ENCODE peak calls at places on chromosome 18, in eight cellular contexts. One of them, this sample, is unnamed.

GRCh38 chr18:7940379-7940778 is 373.3 kb downstream of the PTPRM start:
- DNase-seq in transverse colon: no peak
- DNase-seq in adrenal gland: no peak
- DNase-seq in gastrocnemius medialis: no peak
- DNase-seq in prostate gland: no peak
- DNase-seq in testis: no peak
- DNase-seq in body of pancreas: no peak
- DNase-seq in heart left ventricle: no peak
- DNase-seq in this sample: no peak

GRCh38 chr18:21457179-21457535 is 143.3 kb downstream of the ESCO1 start:
- DNase-seq in adrenal gland: no peak
- DNase-seq in body of pancreas: no peak
- DNase-seq in heart left ventricle: no peak
- DNase-seq in transverse colon: no peak
- DNase-seq in gastrocnemius medialis: no peak
- DNase-seq in testis: no peak
- DNase-seq in prostate gland: no peak
- DNase-seq in this sample: no peak

GRCh38 chr18:21341141-21341540 is 99.1 kb downstream of the GREB1L start:
- DNase-seq in prostate gland: no peak
- DNase-seq in transverse colon: no peak
- DNase-seq in heart left ventricle: no peak
- DNase-seq in adrenal gland: no peak
- DNase-seq in gastrocnemius medialis: no peak
- DNase-seq in body of pancreas: no peak
- DNase-seq in testis: no peak
- DNase-seq in this sample: no peak

GRCh38 chr18:34848156-34848555 is 138.1 kb downstream of the DTNA start:
- DNase-seq in body of pancreas: no peak
- DNase-seq in adrenal gland: no peak
- DNase-seq in gastrocnemius medialis: no peak
- DNase-seq in transverse colon: no peak
- DNase-seq in testis: no peak
- DNase-seq in prostate gland: no peak
- DNase-seq in heart left ventricle: no peak
- DNase-seq in this sample: no peak

GRCh38 chr18:8525692-8526091 is 83.5 kb upstream of the RAB12 start:
- DNase-seq in body of pancreas: no peak
- DNase-seq in heart left ventricle: no peak
- DNase-seq in adrenal gland: no peak
- DNase-seq in transverse colon: no peak
- DNase-seq in testis: no peak
- DNase-seq in prostate gland: no peak
- DNase-seq in gastrocnemius medialis: no peak
- DNase-seq in this sample: no peak

GRCh38 chr18:41461058-41461560 is 493.9 kb upstream of the PIK3C3 start:
- DNase-seq in prostate gland: no peak
- DNase-seq in testis: no peak
- DNase-seq in gastrocnemius medialis: no peak
- DNase-seq in adrenal gland: no peak
- DNase-seq in transverse colon: no peak
- DNase-seq in body of pancreas: no peak
- DNase-seq in heart left ventricle: no peak
- DNase-seq in this sample: no peak

GRCh38 chr18:70332694-70333093 is 43.8 kb downstream of the SOCS6 start:
- DNase-seq in transverse colon: no peak
- DNase-seq in adrenal gland: no peak
- DNase-seq in prostate gland: no peak
- DNase-seq in gastrocnemius medialis: no peak
- DNase-seq in body of pancreas: no peak
- DNase-seq in heart left ventricle: no peak
- DNase-seq in testis: no peak
- DNase-seq in this sample: no peak

GRCh38 chr18:49588971-49589370 is 27.1 kb downstream of the LIPG start:
- DNase-seq in transverse colon: no peak
- DNase-seq in prostate gland: no peak
- DNase-seq in testis: no peak
- DNase-seq in adrenal gland: no peak
- DNase-seq in gastrocnemius medialis: no peak
- DNase-seq in heart left ventricle: no peak
- DNase-seq in body of pancreas: no peak
- DNase-seq in this sample: no peak

GRCh38 chr18:34773961-34774754 is 64.1 kb downstream of the DTNA start:
- DNase-seq in gastrocnemius medialis: no peak
- DNase-seq in adrenal gland: peak; percentile 59
- DNase-seq in prostate gland: no peak
- DNase-seq in transverse colon: peak; percentile 27
- DNase-seq in body of pancreas: peak; percentile 48
- DNase-seq in testis: no peak
- DNase-seq in heart left ventricle: peak; percentile 75
- DNase-seq in this sample: no peak

DNA sequence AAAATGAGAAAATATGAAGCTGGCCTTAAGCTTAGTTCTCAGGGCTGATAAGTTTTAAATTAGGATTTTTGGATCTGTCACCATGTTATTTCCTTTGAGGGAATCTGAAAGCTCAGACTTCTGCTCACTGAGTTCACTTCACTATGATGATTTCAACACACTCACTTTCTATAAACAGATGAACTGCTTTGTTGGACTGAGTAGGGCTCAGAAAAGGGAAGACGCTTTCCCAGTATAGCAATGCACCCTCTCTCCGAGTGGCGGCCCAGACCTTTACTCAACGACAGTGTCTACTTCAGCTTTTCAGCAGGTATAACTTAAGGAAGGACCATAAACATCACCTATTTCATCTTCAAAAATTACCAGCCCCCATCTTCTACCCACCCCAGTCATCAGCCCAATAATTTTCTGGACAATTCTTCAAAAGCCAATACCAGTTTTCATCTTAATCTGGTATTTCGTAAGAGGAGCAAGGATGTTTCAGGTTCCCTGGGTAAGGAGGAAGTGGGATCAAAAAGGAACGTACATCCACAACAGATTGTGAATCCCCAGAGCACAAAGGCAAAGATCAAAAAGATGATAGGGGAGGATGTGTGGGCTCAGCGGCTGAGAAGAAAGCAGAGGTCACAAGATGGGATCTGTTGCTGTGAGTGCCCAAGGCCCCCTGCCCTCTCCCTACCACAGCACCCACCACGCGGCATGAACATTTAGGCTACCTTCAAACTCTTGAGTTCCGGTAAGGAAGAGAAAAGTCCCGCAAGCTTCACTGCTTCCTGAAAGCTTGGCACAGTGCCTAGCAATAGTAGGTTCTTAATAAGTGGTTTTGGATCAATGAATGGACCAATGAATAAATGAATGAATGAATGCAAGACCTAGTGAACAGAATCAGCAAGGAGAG is 41.9 kb downstream of the LPIN2 start:
- DNase-seq in transverse colon: no peak
- DNase-seq in body of pancreas: no peak
- DNase-seq in gastrocnemius medialis: no peak
- DNase-seq in testis: no peak
- DNase-seq in prostate gland: no peak
- DNase-seq in heart left ventricle: no peak
- DNase-seq in adrenal gland: no peak
- DNase-seq in this sample: no peak
- TF ChIP-seq POLR2A in transverse colon: no peak
- TF ChIP-seq POLR2A in body of pancreas: no peak
- TF ChIP-seq POLR2A in gastrocnemius medialis: no peak
- TF ChIP-seq POLR2A in testis: no peak
- TF ChIP-seq POLR2A in prostate gland: no peak
- TF ChIP-seq POLR2A in heart left ventricle: no peak
- TF ChIP-seq POLR2A in adrenal gland: no peak
- TF ChIP-seq POLR2A in this sample: no peak

GRCh38 chr18:23136326-23137092 is 1.2 kb downstream of the CABLES1 start:
- DNase-seq in testis: peak; percentile 51
- DNase-seq in body of pancreas: peak; percentile 13
- DNase-seq in prostate gland: peak; percentile 9
- DNase-seq in adrenal gland: no peak
- DNase-seq in heart left ventricle: peak; percentile 34
- DNase-seq in transverse colon: no peak
- DNase-seq in gastrocnemius medialis: no peak
- DNase-seq in this sample: peak; percentile 42

GRCh38 chr18:23135679-23136325 is 517 bp downstream of the CABLES1 start:
- DNase-seq in adrenal gland: peak; percentile 32
- DNase-seq in transverse colon: peak; percentile 40
- DNase-seq in prostate gland: no peak
- DNase-seq in body of pancreas: peak; percentile 18
- DNase-seq in gastrocnemius medialis: no peak
- DNase-seq in testis: no peak
- DNase-seq in heart left ventricle: no peak
- DNase-seq in this sample: peak; percentile 41

GRCh38 chr18:23133860-23134779 is 1.2 kb upstream of the CABLES1 start:
- DNase-seq in adrenal gland: no peak
- DNase-seq in heart left ventricle: no peak
- DNase-seq in prostate gland: peak; percentile 38
- DNase-seq in testis: no peak
- DNase-seq in gastrocnemius medialis: no peak
- DNase-seq in body of pancreas: peak; percentile 73
- DNase-seq in transverse colon: peak; percentile 69
- DNase-seq in this sample: peak; percentile 38

GRCh38 chr18:23137093-23137640 is 1.9 kb downstream of the CABLES1 start:
- DNase-seq in testis: no peak
- DNase-seq in prostate gland: no peak
- DNase-seq in adrenal gland: no peak
- DNase-seq in transverse colon: no peak
- DNase-seq in gastrocnemius medialis: no peak
- DNase-seq in heart left ventricle: no peak
- DNase-seq in body of pancreas: no peak
- DNase-seq in this sample: peak; percentile 50

GRCh38 chr18:23134780-23135678 is at the start of gene CABLES1:
- DNase-seq in adrenal gland: peak; percentile 63
- DNase-seq in prostate gland: peak; percentile 43
- DNase-seq in heart left ventricle: peak; percentile 40
- DNase-seq in testis: peak; percentile 74
- DNase-seq in transverse colon: peak; percentile 56
- DNase-seq in gastrocnemius medialis: peak; percentile 41
- DNase-seq in body of pancreas: peak; percentile 70
- DNase-seq in this sample: peak; percentile 57
- TF ChIP-seq POLR2A in adrenal gland: peak; percentile 35
- TF ChIP-seq POLR2A in prostate gland: peak; percentile 27
- TF ChIP-seq POLR2A in heart left ventricle: peak; percentile 19
- TF ChIP-seq POLR2A in testis: no peak
- TF ChIP-seq POLR2A in transverse colon: peak; percentile 28
- TF ChIP-seq POLR2A in gastrocnemius medialis: peak; percentile 82
- TF ChIP-seq POLR2A in body of pancreas: peak; percentile 62
- TF ChIP-seq POLR2A in this sample: peak; percentile 42

GRCh38 chr18:9715974-9716373 is 7.9 kb downstream of the RAB31 start:
- DNase-seq in prostate gland: no peak
- DNase-seq in testis: no peak
- DNase-seq in body of pancreas: no peak
- DNase-seq in gastrocnemius medialis: no peak
- DNase-seq in transverse colon: no peak
- DNase-seq in adrenal gland: no peak
- DNase-seq in heart left ventricle: no peak
- DNase-seq in this sample: no peak

GRCh38 chr18:9714832-9715343 is 6.8 kb downstream of the RAB31 start:
- DNase-seq in transverse colon: no peak
- DNase-seq in body of pancreas: no peak
- DNase-seq in prostate gland: no peak
- DNase-seq in gastrocnemius medialis: no peak
- DNase-seq in heart left ventricle: no peak
- DNase-seq in testis: no peak
- DNase-seq in adrenal gland: no peak
- DNase-seq in this sample: no peak

GRCh38 chr18:9716375-9716774 is 8.3 kb downstream of the RAB31 start:
- DNase-seq in prostate gland: no peak
- DNase-seq in testis: no peak
- DNase-seq in body of pancreas: no peak
- DNase-seq in transverse colon: no peak
- DNase-seq in heart left ventricle: no peak
- DNase-seq in gastrocnemius medialis: no peak
- DNase-seq in adrenal gland: no peak
- DNase-seq in this sample: no peak

GRCh38 chr18:9719421-9719981 is 11.4 kb downstream of the RAB31 start:
- DNase-seq in adrenal gland: peak; percentile 74
- DNase-seq in prostate gland: peak; percentile 41
- DNase-seq in heart left ventricle: no peak
- DNase-seq in testis: no peak
- DNase-seq in gastrocnemius medialis: no peak
- DNase-seq in body of pancreas: no peak
- DNase-seq in transverse colon: no peak
- DNase-seq in this sample: no peak

DNA sequence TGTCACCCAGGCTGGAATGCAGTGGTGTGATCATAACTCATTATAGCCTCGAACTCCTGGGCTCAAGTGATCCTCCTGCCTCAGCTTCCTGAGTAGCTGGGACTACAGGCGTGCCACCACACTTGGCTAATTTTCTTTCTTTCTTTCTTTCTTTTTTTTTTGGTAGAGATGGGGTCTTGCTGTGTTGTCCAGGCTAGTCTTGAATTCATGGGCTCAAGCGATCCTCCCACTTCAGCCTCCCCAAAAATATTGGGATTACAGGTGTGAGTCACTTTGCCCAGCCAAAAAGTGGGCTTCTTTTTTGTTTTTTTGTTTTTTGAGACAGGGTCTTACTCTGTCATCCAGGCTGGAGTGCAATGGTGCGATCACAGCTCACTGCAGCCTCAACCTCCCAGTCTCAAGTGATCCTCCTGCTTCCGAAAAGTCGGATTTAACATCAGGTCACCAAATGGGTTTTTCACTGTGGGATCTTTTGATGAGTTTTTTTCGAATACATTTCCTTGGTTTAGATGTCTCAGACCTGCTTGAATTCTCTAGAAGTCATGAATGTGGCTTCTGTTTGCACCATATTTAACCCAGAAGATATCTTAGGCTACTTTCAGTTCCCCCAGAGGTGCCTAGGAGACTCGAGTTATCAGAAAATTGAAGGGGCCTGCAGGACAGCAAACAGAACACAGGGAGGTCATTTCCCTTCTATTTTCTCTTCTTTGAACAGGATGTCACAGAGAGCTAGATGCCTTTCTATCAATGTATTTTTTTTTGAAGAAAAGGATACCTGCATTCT is 8.9 kb downstream of the RAB31 start:
- DNase-seq in adrenal gland: no peak
- DNase-seq in body of pancreas: no peak
- DNase-seq in heart left ventricle: no peak
- DNase-seq in gastrocnemius medialis: no peak
- DNase-seq in testis: no peak
- DNase-seq in prostate gland: no peak
- DNase-seq in transverse colon: no peak
- DNase-seq in this sample: no peak
- TF ChIP-seq POLR2A in adrenal gland: no peak
- TF ChIP-seq POLR2A in body of pancreas: no peak
- TF ChIP-seq POLR2A in heart left ventricle: no peak
- TF ChIP-seq POLR2A in gastrocnemius medialis: no peak
- TF ChIP-seq POLR2A in testis: no peak
- TF ChIP-seq POLR2A in prostate gland: no peak
- TF ChIP-seq POLR2A in transverse colon: no peak
- TF ChIP-seq POLR2A in this sample: no peak

DNA sequence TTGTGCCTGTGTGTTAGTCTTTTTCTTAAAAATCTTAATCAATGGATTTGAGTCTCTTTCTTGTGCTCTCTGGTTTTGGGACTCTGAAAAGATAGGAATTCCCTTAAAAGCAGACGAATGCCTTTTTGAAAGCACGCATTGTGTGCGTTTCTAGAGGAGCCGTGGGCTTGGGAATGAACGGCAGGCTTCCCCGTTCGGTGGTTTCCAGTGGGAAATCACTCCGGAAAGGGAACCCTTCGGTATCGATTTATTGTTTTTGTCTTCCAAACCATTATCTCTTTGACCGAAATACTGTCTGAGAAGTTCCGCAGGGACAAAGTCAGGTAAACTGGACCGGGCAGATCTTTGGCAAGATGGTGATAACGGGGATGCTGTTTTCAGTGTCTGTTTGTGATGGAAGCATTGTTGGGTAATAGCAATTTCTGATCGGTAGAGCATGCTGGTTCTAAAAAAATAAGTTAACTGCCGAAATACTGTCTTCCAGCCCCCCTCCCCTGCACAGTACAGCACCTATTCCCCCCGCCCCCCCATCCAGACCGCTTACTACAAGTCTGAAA is 429 bp downstream of the SETBP1 start:
- DNase-seq in gastrocnemius medialis: no peak
- DNase-seq in adrenal gland: no peak
- DNase-seq in transverse colon: no peak
- DNase-seq in body of pancreas: no peak
- DNase-seq in prostate gland: no peak
- DNase-seq in heart left ventricle: no peak
- DNase-seq in testis: no peak
- DNase-seq in this sample: no peak
- TF ChIP-seq POLR2A in gastrocnemius medialis: no peak
- TF ChIP-seq POLR2A in adrenal gland: no peak
- TF ChIP-seq POLR2A in transverse colon: no peak
- TF ChIP-seq POLR2A in body of pancreas: no peak
- TF ChIP-seq POLR2A in prostate gland: no peak
- TF ChIP-seq POLR2A in heart left ventricle: no peak
- TF ChIP-seq POLR2A in testis: no peak
- TF ChIP-seq POLR2A in this sample: no peak

This sample was measured in erythroblast.